ENCODE peak calls at places on chromosomes 3 and 15, in six cellular contexts. T is sigmoid colon, I is upper lobe of left lung, J is esophagus muscularis mucosa, M is transverse colon, X is stomach. D is an unnamed sample.
A peak's percentile ranks its signal among the peaks of the same experiment; 100 is the strongest.

GRCh38 chr3:172102123-172102882 is 62.9 kb downstream of the FNDC3B start:
- DNase-seq in T (no peak), I (peak; percentile 61), J (no peak), M (peak; percentile 49), X (no peak), D (no peak)

GRCh38 chr3:100682056-100682853 is 27.0 kb upstream of the TFG start:
- DNase-seq in T (no peak), I (no peak), J (no peak), M (no peak), X (no peak), D (peak; percentile 25)

GRCh38 chr3:23991236-23992050 is 46.4 kb downstream of the NR1D2 start:
- DNase-seq in T (no peak), I (no peak), J (no peak), M (no peak), X (no peak), D (no peak)

GRCh38 chr15:63041982-63042878 is at the start of gene TPM1:
- DNase-seq in T (peak; percentile 97), I (peak; percentile 50), J (peak; percentile 97), M (peak; percentile 82), X (peak; percentile 64), D (peak; percentile 94)

GRCh38 chr3:179706233-179706632 is 53.4 kb downstream of the USP13 start:
- DNase-seq in T (no peak), I (no peak), J (no peak), M (no peak), X (no peak), D (no peak)

GRCh38 chr3:152051501-152052404 is 178.3 kb downstream of the SUCNR1 start:
- DNase-seq in T (no peak), I (no peak), J (no peak), M (no peak), X (no peak), D (no peak)

GRCh38 chr3:13879946-13880810 is at the start of gene WNT7A:
- DNase-seq in T (peak; percentile 48), I (no peak), J (no peak), M (no peak), X (no peak), D (no peak)

GRCh38 chr3:134552776-134553175 is 66.9 kb downstream of the CEP63 start:
- DNase-seq in T (no peak), I (no peak), J (no peak), M (no peak), X (no peak), D (no peak)

GRCh38 chr3:36606871-36607765 is 157.2 kb downstream of the DCLK3 start:
- DNase-seq in T (no peak), I (no peak), J (no peak), M (no peak), X (no peak), D (no peak)

GRCh38 chr15:73709671-73710070 is 25.5 kb downstream of the CD276 start:
- DNase-seq in T (no peak), I (no peak), J (no peak), M (peak; percentile 47), X (no peak), D (no peak)

GRCh38 chr3:54817628-54818027 is 110.2 kb downstream of the LRTM1 start:
- DNase-seq in T (no peak), I (no peak), J (no peak), M (no peak), X (no peak), D (no peak)

GRCh38 chr15:84079885-84080777 is 155.4 kb upstream of the GOLGA6L4 start:
- DNase-seq in T (peak; percentile 67), I (no peak), J (no peak), M (peak; percentile 9), X (peak; percentile 26), D (peak; percentile 43)

GRCh38 chr3:1444196-1444595 is 351.4 kb downstream of the CNTN6 start:
- DNase-seq in T (no peak), I (no peak), J (no peak), M (no peak), X (no peak), D (no peak)

GRCh38 chr15:91142097-91142744 is 42.2 kb downstream of the SV2B start:
- DNase-seq in T (no peak), I (no peak), J (no peak), M (no peak), X (no peak), D (no peak)

GRCh38 chr3:128970741-128971048 is 23.2 kb downstream of the CFAP92 start:
- DNase-seq in T (no peak), I (no peak), J (no peak), M (no peak), X (no peak), D (no peak)

GRCh38 chr15:77553257-77553656 is 79.5 kb downstream of the LINGO1 start:
- DNase-seq in T (no peak), I (no peak), J (no peak), M (no peak), X (no peak), D (no peak)

GRCh38 chr3:4772858-4773257 is 206.4 kb upstream of the BHLHE40 start:
- DNase-seq in T (no peak), I (no peak), J (no peak), M (no peak), X (no peak), D (no peak)

GRCh38 chr3:46929324-46929723 is 47.2 kb downstream of the CCDC12 start:
- DNase-seq in T (peak; percentile 54), I (peak; percentile 85), J (no peak), M (peak; percentile 76), X (peak; percentile 92), D (no peak)

GRCh38 chr15:37995461-37996347 is 61.3 kb downstream of the TMCO5A start:
- DNase-seq in T (no peak), I (no peak), J (no peak), M (no peak), X (no peak), D (peak; percentile 54)

DNA sequence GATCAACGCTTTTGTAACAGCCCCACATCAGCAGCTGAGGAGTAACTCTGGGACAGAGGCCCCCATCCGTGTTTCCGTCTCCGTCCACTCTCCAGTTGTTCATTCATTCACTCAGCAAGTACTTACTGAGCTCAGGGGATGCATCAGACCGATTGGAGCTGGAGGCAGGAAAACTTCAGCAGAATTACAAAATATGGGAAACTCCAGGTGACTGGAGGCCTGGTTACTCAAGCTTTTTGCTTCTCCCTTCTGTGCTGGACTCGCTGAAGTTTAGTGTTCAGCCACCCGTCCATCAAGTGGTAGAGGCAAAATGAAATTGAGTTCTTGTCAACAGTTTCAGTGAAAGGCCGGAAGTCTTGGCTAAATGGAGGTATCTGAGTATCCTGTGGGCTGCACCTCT is 14.5 kb downstream of the NRROS start:
- DNase-seq in T (no peak), I (no peak), J (no peak), M (no peak), X (no peak), D (no peak)
- H3K36me3 ChIP-seq in T (no peaks in the 10 kb centered on the region), I (no peaks in the 10 kb centered on the region), J (peaks cover 30% of the 10 kb centered on the region), M (no peaks in the 10 kb centered on the region), X (peaks cover 23% of the 10 kb centered on the region), D (no peaks in the 10 kb centered on the region)

GRCh38 chr3:177681852-177682251 is 484.6 kb upstream of the TBL1XR1 start:
- DNase-seq in T (no peak), I (no peak), J (no peak), M (no peak), X (no peak), D (no peak)

GRCh38 chr3:177680442-177680821 is 483.1 kb upstream of the TBL1XR1 start:
- DNase-seq in T (no peak), I (no peak), J (no peak), M (no peak), X (no peak), D (no peak)

GRCh38 chr3:177676947-177677587 is 479.8 kb upstream of the TBL1XR1 start:
- DNase-seq in T (no peak), I (peak; percentile 55), J (no peak), M (peak; percentile 14), X (no peak), D (no peak)

GRCh38 chr3:177681156-177681555 is 483.9 kb upstream of the TBL1XR1 start:
- DNase-seq in T (no peak), I (no peak), J (no peak), M (no peak), X (no peak), D (no peak)

DNA sequence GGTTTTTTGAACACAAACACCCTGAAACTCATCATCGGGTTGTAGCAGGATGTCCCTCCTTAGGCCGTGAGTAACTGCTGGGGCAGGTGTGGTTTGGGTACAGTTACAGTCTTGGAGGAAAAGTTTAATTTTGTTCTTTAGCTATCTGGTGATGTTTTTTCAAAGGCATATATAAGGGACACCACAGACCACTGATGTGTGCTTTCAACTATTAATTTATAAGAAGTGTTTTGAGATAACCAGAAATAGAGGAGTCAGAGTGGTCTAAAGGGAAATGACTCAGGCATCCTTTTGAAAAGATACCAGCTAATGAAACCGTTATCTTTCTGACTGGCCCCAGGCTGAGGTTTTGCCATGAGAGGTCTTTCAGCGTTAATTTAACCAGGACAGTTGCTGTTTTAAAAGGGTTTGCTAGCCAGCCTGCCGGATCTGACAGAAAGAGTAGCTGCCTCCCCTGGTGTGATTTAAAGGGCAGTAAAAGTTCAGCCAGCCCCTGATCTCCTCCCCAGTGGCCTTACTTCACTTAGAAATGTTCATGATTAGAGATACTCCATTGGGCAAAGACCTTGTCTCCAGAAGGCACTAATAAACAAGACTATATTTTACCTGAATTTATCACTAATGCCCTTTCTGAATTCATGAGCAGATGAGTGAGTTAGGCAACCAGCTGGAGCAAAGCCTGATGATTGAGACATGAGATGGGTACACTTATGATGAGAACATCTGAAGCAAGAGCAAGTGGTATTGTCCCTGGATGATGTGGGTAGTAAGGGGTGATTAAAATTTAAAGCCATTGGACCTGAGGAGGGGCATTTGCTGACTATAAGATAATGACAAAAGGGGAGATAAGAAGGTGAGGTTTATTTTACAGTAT is 482.5 kb upstream of the TBL1XR1 start:
- DNase-seq in T (no peak), I (no peak), J (no peak), M (no peak), X (no peak), D (no peak)
- TF ChIP-seq EP300 in T (no peak), I (no peak), J (no peak), M (no peak), X (no peak), D (no peak)

GRCh38 chr3:184174646-184175492 is at the start of gene AP2M1:
- DNase-seq in T (peak; percentile 99), I (peak; percentile 99), J (peak; percentile 99), M (peak; percentile 98), X (peak; percentile 99), D (peak; percentile 98)
- H3K36me3 ChIP-seq in T (peaks cover 44% of the 10 kb centered on the region), I (peaks cover 17% of the 10 kb centered on the region), J (peaks cover 55% of the 10 kb centered on the region), M (peaks cover 26% of the 10 kb centered on the region), X (peaks cover 59% of the 10 kb centered on the region), D (no peaks in the 10 kb centered on the region)

DNA sequence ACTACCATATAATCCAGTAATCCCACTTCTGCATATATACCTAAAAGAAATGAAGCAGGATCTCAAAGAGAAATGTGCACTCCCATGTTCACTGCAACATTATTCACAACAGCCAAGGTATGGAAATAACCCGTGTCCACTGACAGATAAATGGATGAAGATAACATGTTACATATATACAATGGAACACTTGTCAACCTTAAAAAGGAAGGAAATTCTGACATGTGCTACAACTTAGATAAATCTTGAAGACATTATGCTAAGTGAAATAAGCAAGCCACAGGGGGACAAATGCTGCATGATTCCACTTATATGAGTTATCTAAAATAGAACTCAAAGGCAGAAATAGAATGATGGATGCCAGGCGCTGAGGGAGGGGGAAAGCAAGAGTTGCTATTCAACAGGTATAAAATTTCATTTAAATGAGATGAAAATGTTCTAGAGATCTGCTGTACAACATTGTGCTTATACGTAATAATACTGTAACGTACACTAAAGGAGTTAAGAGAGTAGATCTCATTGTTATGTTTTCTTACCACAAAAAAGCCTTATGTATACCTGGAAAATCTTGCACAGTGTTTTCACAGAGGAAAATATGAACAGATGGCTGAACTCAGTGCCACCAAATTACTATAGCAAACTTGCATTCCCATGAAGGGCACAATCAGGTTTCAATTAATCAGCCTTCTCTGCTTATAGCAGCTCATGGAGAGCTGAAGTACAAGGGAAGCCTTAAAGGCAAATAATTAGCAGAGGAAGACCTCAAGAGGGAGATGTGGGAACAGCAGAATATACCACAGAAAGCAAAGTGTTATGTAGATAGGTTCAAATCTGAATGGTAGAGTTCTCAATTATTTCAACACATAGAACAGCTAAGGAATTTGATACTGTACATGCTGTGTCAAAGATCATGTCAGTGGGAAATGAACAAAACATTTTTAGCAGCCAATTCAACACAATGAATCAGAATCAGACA is 8.0 kb upstream of the VPS39 start:
- DNase-seq in T (no peak), I (no peak), J (no peak), M (no peak), X (no peak), D (no peak)
- TF ChIP-seq EP300 in T (no peak), I (no peak), J (no peak), M (no peak), X (no peak), D (no peak)

D was measured in ovary.